ENCODE peak calls at places on chromosomes 7 and 10, in five cellular contexts. N, T, D, H and E are unnamed samples.

GRCh38 chr10:845526-845925 is 86.0 kb downstream of the LARP4B start:
- DNase-seq in N (no peak), T (no peak), D (no peak), H (no peak), E (no peak)

GRCh38 chr7:97460433-97460832 is 271.5 kb upstream of the TAC1 start:
- DNase-seq in N (no peak), T (no peak), D (no peak), H (no peak), E (no peak)

GRCh38 chr7:2939193-2939885 is 95.2 kb upstream of the GNA12 start:
- DNase-seq in N (no peak), T (no peak), D (no peak), H (no peak), E (no peak)

GRCh38 chr10:59176241-59177030 is at the start of gene PHYHIPL:
- DNase-seq in N (no peak), T (no peak), D (peak; percentile 48), H (no peak), E (peak; percentile 14)

GRCh38 chr7:39567294-39567693 is 1.1 kb downstream of the YAE1 start:
- DNase-seq in N (no peak), T (no peak), D (no peak), H (no peak), E (no peak)

GRCh38 chr7:139403601-139404000 is 43.9 kb downstream of the LUC7L2 start:
- DNase-seq in N (no peak), T (no peak), D (no peak), H (no peak), E (no peak)

GRCh38 chr7:121500659-121501058 is 104.6 kb upstream of the FAM3C start:
- DNase-seq in N (no peak), T (peak; percentile 2), D (no peak), H (no peak), E (no peak)

GRCh38 chr10:103717341-103718246 is 137.8 kb downstream of the SH3PXD2A start:
- DNase-seq in N (no peak), T (no peak), D (no peak), H (no peak), E (no peak)

GRCh38 chr7:41131956-41132355 is 570.9 kb downstream of the INHBA start:
- DNase-seq in N (no peak), T (no peak), D (no peak), H (no peak), E (no peak)

GRCh38 chr7:111026806-111027205 is 64.1 kb upstream of the LRRN3 start:
- DNase-seq in N (no peak), T (no peak), D (no peak), H (no peak), E (no peak)

GRCh38 chr10:8444630-8445029 is 390.1 kb downstream of the GATA3 start:
- DNase-seq in N (no peak), T (no peak), D (peak; percentile 26), H (peak; percentile 41), E (peak; percentile 41)

GRCh38 chr7:51326646-51327286 is 10.2 kb upstream of the COBL start:
- DNase-seq in N (no peak), T (no peak), D (no peak), H (no peak), E (no peak)

GRCh38 chr10:69056129-69056528 is 31.8 kb upstream of the SRGN start:
- DNase-seq in N (no peak), T (no peak), D (peak; percentile 53), H (no peak), E (no peak)

GRCh38 chr10:30709700-30710358 is 80.3 kb upstream of the LYZL2 start:
- DNase-seq in N (no peak), T (no peak), D (no peak), H (no peak), E (no peak)

GRCh38 chr7:18829518-18830252 is 287.8 kb downstream of the TWIST1 start:
- DNase-seq in N (no peak), T (no peak), D (no peak), H (no peak), E (peak; percentile 84)

GRCh38 chr7:157483971-157484410 is 147.2 kb downstream of the DNAJB6 start:
- DNase-seq in N (no peak), T (no peak), D (no peak), H (no peak), E (no peak)

GRCh38 chr7:135714534-135715009 is 13.4 kb downstream of the SLC13A4 start:
- DNase-seq in N (no peak), T (no peak), D (no peak), H (no peak), E (no peak)

GRCh38 chr10:28453926-28454325 is 79.0 kb upstream of the WAC start:
- DNase-seq in N (no peak), T (no peak), D (no peak), H (no peak), E (no peak)

GRCh38 chr10:12841826-12842225 is 159.7 kb downstream of the CCDC3 start:
- DNase-seq in N (no peak), T (no peak), D (no peak), H (no peak), E (no peak)

GRCh38 chr10:80141696-80142460 is 9.3 kb downstream of the PLAC9 start:
- DNase-seq in N (no peak), T (no peak), D (no peak), H (no peak), E (no peak)

GRCh38 chr7:100162874-100163533 is 4.5 kb upstream of the TRAPPC14 start:
- DNase-seq in N (no peak), T (no peak), D (peak; percentile 16), H (no peak), E (no peak)

GRCh38 chr10:96208271-96208670 is 63.1 kb downstream of the BLNK start:
- DNase-seq in N (no peak), T (no peak), D (peak; percentile 46), H (no peak), E (no peak)

GRCh38 chr10:48456808-48457761 is 147.8 kb downstream of the ARHGAP22 start:
- DNase-seq in N (no peak), T (no peak), D (peak; percentile 81), H (no peak), E (no peak)

GRCh38 chr10:77392236-77392721 is 245.3 kb downstream of the KCNMA1 start:
- DNase-seq in N (no peak), T (no peak), D (no peak), H (no peak), E (no peak)

GRCh38 chr7:37901890-37902524 is 14.6 kb downstream of the SFRP4 start:
- DNase-seq in N (no peak), T (no peak), D (no peak), H (no peak), E (peak; percentile 18)

GRCh38 chr10:131617113-131617877 is 283.5 kb upstream of the PPP2R2D start:
- DNase-seq in N (no peak), T (no peak), D (no peak), H (no peak), E (no peak)